ENCODE peak calls at places on chromosome 15, in five cellular contexts. Z is uterus, P is Daoy, Y is Panc1, E is HTR-8/SVneo. G is an unnamed sample.

GRCh38 chr15:46089438-46090044 is 454.7 kb downstream of the SQOR start:
- DNase-seq in Z (no peak), P (no peak), Y (no peak), E (no peak), G (no peak)

GRCh38 chr15:78399081-78399480 is 38.9 kb upstream of the IREB2 start:
- DNase-seq in Z (no peak), P (no peak), Y (no peak), E (no peak), G (no peak)

GRCh38 chr15:97993310-97993738 is 32.8 kb downstream of the ARRDC4 start:
- DNase-seq in Z (no peak), P (peak), Y (no peak), E (peak), G (no peak)

GRCh38 chr15:101303408-101303807 is 8.4 kb upstream of the SNRPA1 start:
- DNase-seq in Z (no peak), P (no peak), Y (no peak), E (no peak), G (no peak)

GRCh38 chr15:31069360-31070000 is 32.0 kb downstream of the TRPM1 start:
- DNase-seq in Z (peak), P (no peak), Y (no peak), E (no peak), G (no peak)

GRCh38 chr15:78950906-78951840 is 6.3 kb upstream of the CTSH start:
- DNase-seq in Z (no peak), P (no peak), Y (peak), E (no peak), G (no peak)

GRCh38 chr15:42056934-42057743 is 36.3 kb upstream of the PLA2G4E start:
- DNase-seq in Z (no peak), P (peak), Y (peak), E (peak), G (peak)

GRCh38 chr15:27235161-27235560 is 264.2 kb downstream of the GABRG3 start:
- DNase-seq in Z (no peak), P (no peak), Y (no peak), E (no peak), G (no peak)

GRCh38 chr15:64284037-64284436 is 71.9 kb downstream of the CSNK1G1 start:
- DNase-seq in Z (no peak), P (no peak), Y (no peak), E (no peak), G (no peak)

GRCh38 chr15:98231696-98232440 is 271.4 kb downstream of the ARRDC4 start:
- DNase-seq in Z (no peak), P (peak), Y (no peak), E (no peak), G (no peak)

GRCh38 chr15:99603828-99604227 is 38.0 kb downstream of the MEF2A start:
- DNase-seq in Z (no peak), P (no peak), Y (no peak), E (no peak), G (no peak)

GRCh38 chr15:100910119-100910518 is 9.0 kb upstream of the LRRK1 start:
- DNase-seq in Z (no peak), P (no peak), Y (no peak), E (no peak), G (no peak)

GRCh38 chr15:60400957-60401356 is 3.2 kb upstream of the ANXA2 start:
- DNase-seq in Z (no peak), P (no peak), Y (no peak), E (no peak), G (no peak)

GRCh38 chr15:70195808-70196304 is 98.1 kb upstream of the TLE3 start:
- DNase-seq in Z (peak), P (peak), Y (no peak), E (peak), G (peak)

GRCh38 chr15:71746719-71747118 is 63.6 kb upstream of the NR2E3 start:
- DNase-seq in Z (no peak), P (no peak), Y (no peak), E (no peak), G (no peak)

GRCh38 chr15:100170673-100171210 is 171.0 kb downstream of the ADAMTS17 start:
- DNase-seq in Z (no peak), P (no peak), Y (no peak), E (no peak), G (no peak)

GRCh38 chr15:88645171-88646087 is 6.6 kb downstream of the ISG20 start:
- DNase-seq in Z (no peak), P (no peak), Y (no peak), E (no peak), G (peak)

GRCh38 chr15:82048809-82049208 is 3.0 kb upstream of the MEX3B start:
- DNase-seq in Z (no peak), P (no peak), Y (no peak), E (no peak), G (no peak)

GRCh38 chr15:80796424-80796823 is 17.3 kb downstream of the CEMIP start:
- DNase-seq in Z (no peak), P (no peak), Y (no peak), E (no peak), G (no peak)